ENCODE peak calls at places on chromosomes 16 and 17, in eight cellular contexts. S, D, Z, C, K, N, X and P are unnamed samples.

GRCh38 chr17:75645501-75645888 is 12.3 kb downstream of the SMIM5 start:
- DNase-seq in S (peak; percentile 76), D (no peak), Z (no peak), C (peak; percentile 75), K (no peak), N (peak; percentile 65), X (no peak), P (peak; percentile 5)

GRCh38 chr16:70419384-70420327 is 19.2 kb downstream of the ST3GAL2 start:
- DNase-seq in S (no peak), D (no peak), Z (no peak), C (no peak), K (no peak), N (no peak), X (no peak), P (no peak)

GRCh38 chr16:53007095-53007494 is 45.6 kb downstream of the CHD9NB start:
- DNase-seq in S (peak; percentile 4), D (no peak), Z (no peak), C (no peak), K (no peak), N (no peak), X (no peak), P (no peak)

GRCh38 chr16:66618588-66618987 is 14.1 kb downstream of the CMTM3 start:
- DNase-seq in S (no peak), D (no peak), Z (peak; percentile 96), C (no peak), K (peak; percentile 98), N (no peak), X (peak; percentile 75), P (peak; percentile 35)

GRCh38 chr16:74450236-74450635 is 29.0 kb upstream of the CLEC18B start:
- DNase-seq in S (no peak), D (no peak), Z (no peak), C (no peak), K (no peak), N (no peak), X (no peak), P (no peak)

GRCh38 chr16:13779676-13780075 is 140.3 kb upstream of the ERCC4 start:
- DNase-seq in S (no peak), D (no peak), Z (no peak), C (no peak), K (no peak), N (no peak), X (no peak), P (no peak)

GRCh38 chr17:78106211-78106610 is 22.3 kb downstream of the TMC6 start:
- DNase-seq in S (no peak), D (no peak), Z (no peak), C (no peak), K (no peak), N (no peak), X (no peak), P (no peak)

GRCh38 chr17:73210002-73210678 is 17.3 kb downstream of the COG1 start:
- DNase-seq in S (no peak), D (no peak), Z (no peak), C (no peak), K (no peak), N (no peak), X (no peak), P (no peak)

GRCh38 chr17:63516910-63517824 is 6.0 kb upstream of the KCNH6 start:
- DNase-seq in S (no peak), D (no peak), Z (peak; percentile 22), C (no peak), K (peak; percentile 86), N (no peak), X (peak; percentile 38), P (no peak)

GRCh38 chr16:61148930-61149329 is 887.3 kb downstream of the CDH8 start:
- DNase-seq in S (no peak), D (no peak), Z (no peak), C (no peak), K (no peak), N (no peak), X (no peak), P (no peak)

GRCh38 chr16:67026570-67026969 is 2.4 kb upstream of the CBFB start:
- DNase-seq in S (no peak), D (no peak), Z (no peak), C (peak; percentile 7), K (no peak), N (no peak), X (peak; percentile 8), P (peak; percentile 12)

GRCh38 chr17:51833045-51833444 is 325.5 kb downstream of the CA10 start:
- DNase-seq in S (no peak), D (no peak), Z (no peak), C (no peak), K (no peak), N (no peak), X (no peak), P (no peak)

GRCh38 chr17:28261219-28261618 is 57.8 kb upstream of the TMEM97 start:
- DNase-seq in S (no peak), D (no peak), Z (no peak), C (no peak), K (no peak), N (no peak), X (no peak), P (no peak)

GRCh38 chr16:1125471-1125870 is 27.4 kb upstream of the CACNA1H start:
- DNase-seq in S (peak; percentile 29), D (no peak), Z (no peak), C (no peak), K (peak; percentile 74), N (peak; percentile 44), X (no peak), P (no peak)

GRCh38 chr17:78357177-78357586 is 2.7 kb downstream of the SOCS3 start:
- DNase-seq in S (peak; percentile 35), D (peak; percentile 74), Z (no peak), C (no peak), K (peak; percentile 80), N (peak; percentile 50), X (peak; percentile 77), P (no peak)

GRCh38 chr17:68435361-68435760 is 21.9 kb downstream of the WIPI1 start:
- DNase-seq in S (no peak), D (peak; percentile 34), Z (no peak), C (peak; percentile 14), K (no peak), N (no peak), X (peak; percentile 18), P (peak; percentile 40)

GRCh38 chr16:67828651-67829050 is 13.5 kb upstream of the THAP11 start:
- DNase-seq in S (no peak), D (no peak), Z (no peak), C (no peak), K (no peak), N (no peak), X (no peak), P (no peak)

GRCh38 chr17:77546772-77547201 is 406.0 kb downstream of the SEC14L1 start:
- DNase-seq in S (peak; percentile 73), D (no peak), Z (no peak), C (no peak), K (no peak), N (no peak), X (no peak), P (no peak)

GRCh38 chr17:64326420-64327054 is 63.5 kb upstream of the TEX2 start:
- DNase-seq in S (no peak), D (peak; percentile 90), Z (no peak), C (peak; percentile 93), K (no peak), N (peak; percentile 35), X (peak; percentile 70), P (peak; percentile 90)

GRCh38 chr17:74746922-74747321 is 1.5 kb upstream of the NHERF1 start:
- DNase-seq in S (peak; percentile 15), D (no peak), Z (no peak), C (no peak), K (no peak), N (no peak), X (peak; percentile 31), P (peak; percentile 78)

GRCh38 chr17:9230861-9231260 is 209.6 kb downstream of the NTN1 start:
- DNase-seq in S (no peak), D (no peak), Z (no peak), C (no peak), K (no peak), N (no peak), X (no peak), P (peak; percentile 69)

GRCh38 chr17:73027130-73027741 is 65.3 kb downstream of the SLC39A11 start:
- DNase-seq in S (no peak), D (no peak), Z (peak; percentile 37), C (no peak), K (peak; percentile 58), N (no peak), X (no peak), P (no peak)

GRCh38 chr16:496097-496886 is 31.2 kb upstream of the CAPN15 start:
- DNase-seq in S (no peak), D (no peak), Z (no peak), C (no peak), K (no peak), N (no peak), X (no peak), P (no peak)

GRCh38 chr17:77086433-77087010 is 54.2 kb upstream of the SEC14L1 start:
- DNase-seq in S (peak; percentile 98), D (peak; percentile 92), Z (no peak), C (peak; percentile 83), K (peak; percentile 72), N (peak; percentile 97), X (peak; percentile 95), P (peak; percentile 95)

GRCh38 chr17:2386400-2387085 is 14.3 kb downstream of the MNT start:
- DNase-seq in S (peak; percentile 73), D (no peak), Z (no peak), C (no peak), K (no peak), N (no peak), X (no peak), P (no peak)
- H3K36me3 ChIP-seq in S (no peaks in the 10 kb centered on the region), D (peaks cover 31% of the 10 kb centered on the region), Z (peaks cover 14% of the 10 kb centered on the region), C (peaks cover 7% of the 10 kb centered on the region), K (peaks cover 31% of the 10 kb centered on the region), N (no peaks in the 10 kb centered on the region), X (no peaks in the 10 kb centered on the region), P (peaks cover 19% of the 10 kb centered on the region)

DNA sequence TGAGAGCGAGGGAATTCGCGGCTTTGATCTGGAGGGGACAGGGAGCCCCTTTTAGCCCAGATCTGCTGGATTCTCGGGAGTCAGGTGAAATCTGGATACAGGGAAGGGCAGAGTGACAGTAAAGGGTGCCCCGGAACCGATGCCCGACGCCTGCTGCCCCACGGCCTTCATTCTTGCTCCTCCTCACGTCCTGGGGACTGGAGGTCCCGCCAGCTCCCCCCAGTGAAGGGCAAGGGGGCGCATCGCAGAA is 596 bp downstream of the OR1F1 start:
- DNase-seq in S (no peak), D (no peak), Z (no peak), C (no peak), K (no peak), N (no peak), X (no peak), P (no peak)
- H3K4me3 ChIP-seq in S (no peak overlapping the region), D (peak overlapping the region; percentile 19), Z (peak overlapping the region; percentile 51), C (peak overlapping the region; percentile 50), K (peak overlapping the region; percentile 58), N (no peak overlapping the region), X (no peak overlapping the region), P (no peak overlapping the region)

DNA sequence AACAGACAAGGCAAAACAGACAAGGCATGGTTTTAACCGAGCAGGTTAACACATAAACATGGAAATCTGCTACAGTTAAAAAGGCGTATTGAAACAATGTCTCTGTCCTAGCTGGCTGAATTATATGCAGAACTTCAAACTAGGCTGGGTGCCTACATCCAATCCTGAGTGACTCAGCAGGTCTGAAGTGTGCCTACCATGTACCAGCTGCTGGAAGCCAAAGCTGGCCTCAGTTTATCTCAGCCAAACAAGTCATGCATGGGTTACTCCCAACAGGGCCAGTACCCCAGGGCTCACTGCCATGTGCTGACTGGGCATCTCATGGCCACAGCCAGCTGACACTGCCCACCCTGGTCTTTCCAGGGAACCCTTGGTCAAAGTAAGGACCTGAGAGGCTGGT is 4.0 kb downstream of the C1QBP start:
- DNase-seq in S (no peak), D (no peak), Z (no peak), C (no peak), K (no peak), N (no peak), X (no peak), P (no peak)
- H3K36me3 ChIP-seq in S (no peaks in the 10 kb centered on the region), D (peaks cover 65% of the 10 kb centered on the region), Z (peaks cover 15% of the 10 kb centered on the region), C (no peaks in the 10 kb centered on the region), K (peaks cover 49% of the 10 kb centered on the region), N (no peaks in the 10 kb centered on the region), X (no peaks in the 10 kb centered on the region), P (peaks cover 79% of the 10 kb centered on the region)

GRCh38 chr17:50059256-50059655 is 3.3 kb downstream of the ITGA3 start:
- DNase-seq in S (no peak), D (peak; percentile 47), Z (no peak), C (peak; percentile 58), K (no peak), N (peak; percentile 80), X (no peak), P (no peak)
- H3K4me3 ChIP-seq in S (no peak overlapping the region), D (no peak overlapping the region), Z (no peak overlapping the region), C (peak overlapping the region; percentile 7), K (no peak overlapping the region), N (no peak overlapping the region), X (no peak overlapping the region), P (no peak overlapping the region)